ENCODE peak calls at places on chromosomes 1 and 21, in five cellular contexts. Y is prostate gland, F is IMR-90, O is vagina, Z is iris pigment epithelial cell. V is an unnamed sample.
A peak's percentile ranks its signal among the peaks of the same experiment; 100 is the strongest.

GRCh38 chr1:201471772-201472171 is 2.8 kb upstream of the PHLDA3 start:
- DNase-seq in Y (no peak), F (peak; percentile 79), O (no peak), Z (no peak), V (no peak)

GRCh38 chr1:240732390-240732789 is 120.4 kb upstream of the GREM2 start:
- DNase-seq in Y (no peak), F (peak; percentile 79), O (no peak), Z (peak; percentile 72), V (peak; percentile 89)

GRCh38 chr1:48069662-48070432 is 72.7 kb upstream of the TRABD2B start:
- DNase-seq in Y (peak; percentile 17), F (no peak), O (no peak), Z (no peak), V (no peak)

GRCh38 chr1:222288056-222288455 is 259.8 kb downstream of the HHIPL2 start:
- DNase-seq in Y (no peak), F (peak; percentile 45), O (no peak), Z (no peak), V (no peak)

GRCh38 chr1:219310181-219310728 is 136.6 kb downstream of the LYPLAL1 start:
- DNase-seq in Y (no peak), F (no peak), O (no peak), Z (peak; percentile 39), V (no peak)

GRCh38 chr1:46927249-46927835 is 13.9 kb downstream of the CYP4A11 start:
- DNase-seq in Y (no peak), F (no peak), O (no peak), Z (no peak), V (no peak)

GRCh38 chr1:38727629-38728175 is 131.9 kb downstream of the RRAGC start:
- DNase-seq in Y (no peak), F (no peak), O (no peak), Z (no peak), V (no peak)

GRCh38 chr1:56551691-56552090 is 27.7 kb downstream of the PLPP3 start:
- DNase-seq in Y (no peak), F (no peak), O (no peak), Z (no peak), V (peak; percentile 66)

GRCh38 chr21:45574081-45574501 is 31.9 kb upstream of the SLC19A1 start:
- DNase-seq in Y (no peak), F (no peak), O (no peak), Z (no peak), V (no peak)

GRCh38 chr1:167718926-167719691 is 2.7 kb upstream of the MPZL1 start:
- DNase-seq in Y (no peak), F (no peak), O (no peak), Z (no peak), V (no peak)

GRCh38 chr1:1006305-1007159 is 6.6 kb upstream of the HES4 start:
- DNase-seq in Y (no peak), F (no peak), O (no peak), Z (no peak), V (no peak)

GRCh38 chr1:15696956-15697521 is 12.9 kb downstream of the PLEKHM2 start:
- DNase-seq in Y (no peak), F (no peak), O (no peak), Z (no peak), V (no peak)

GRCh38 chr1:159091547-159092397 is 15.2 kb upstream of the AIM2 start:
- DNase-seq in Y (no peak), F (peak; percentile 86), O (no peak), Z (peak; percentile 86), V (no peak)

GRCh38 chr1:12087797-12088314 is 24.8 kb downstream of the TNFRSF8 start:
- DNase-seq in Y (no peak), F (no peak), O (no peak), Z (no peak), V (no peak)

GRCh38 chr1:6245869-6246496 is 2.0 kb downstream of the HES3 start:
- DNase-seq in Y (no peak), F (no peak), O (no peak), Z (peak; percentile 47), V (peak; percentile 97)

GRCh38 chr1:153597206-153597605 is 15.7 kb downstream of the S100A16 start:
- DNase-seq in Y (no peak), F (peak; percentile 86), O (no peak), Z (peak; percentile 76), V (no peak)

GRCh38 chr1:90614872-90615271 is 102.2 kb downstream of the BARHL2 start:
- DNase-seq in Y (no peak), F (no peak), O (no peak), Z (no peak), V (peak; percentile 46)

GRCh38 chr1:185574139-185574835 is 159.9 kb upstream of the HMCN1 start:
- DNase-seq in Y (no peak), F (no peak), O (no peak), Z (peak; percentile 14), V (no peak)

GRCh38 chr1:24904731-24905354 is 25.2 kb downstream of the RUNX3 start:
- DNase-seq in Y (no peak), F (no peak), O (no peak), Z (no peak), V (no peak)

GRCh38 chr21:17195965-17196364 is 316.9 kb upstream of the CXADR start:
- DNase-seq in Y (no peak), F (no peak), O (no peak), Z (no peak), V (no peak)

GRCh38 chr21:45555251-45555556 is 13.0 kb upstream of the SLC19A1 start:
- DNase-seq in Y (no peak), F (peak; percentile 30), O (no peak), Z (no peak), V (no peak)

GRCh38 chr21:34687065-34687464 is 18.3 kb downstream of the CLIC6 start:
- DNase-seq in Y (no peak), F (no peak), O (no peak), Z (no peak), V (no peak)

GRCh38 chr1:182146286-182146685 is 84.8 kb upstream of the ZNF648 start:
- DNase-seq in Y (peak; percentile 79), F (no peak), O (no peak), Z (no peak), V (no peak)

GRCh38 chr1:226816585-226816984 is 53.8 kb upstream of the PSEN2 start:
- DNase-seq in Y (no peak), F (peak; percentile 84), O (no peak), Z (peak; percentile 72), V (no peak)

GRCh38 chr1:175169305-175170018 is 23.1 kb downstream of the KIAA0040 start:
- DNase-seq in Y (no peak), F (no peak), O (no peak), Z (no peak), V (no peak)

GRCh38 chr1:24927886-24928630 is 2.0 kb downstream of the RUNX3 start:
- DNase-seq in Y (no peak), F (no peak), O (no peak), Z (no peak), V (peak; percentile 21)

GRCh38 chr1:94936861-94937620 is 10.1 kb upstream of the CNN3 start:
- DNase-seq in Y (no peak), F (peak; percentile 45), O (no peak), Z (peak; percentile 75), V (no peak)

GRCh38 chr1:3481836-3482589 is 27.5 kb downstream of the ARHGEF16 start:
- DNase-seq in Y (no peak), F (no peak), O (no peak), Z (peak; percentile 22), V (no peak)

GRCh38 chr1:174963547-174964125 is 36.1 kb upstream of the CACYBP start:
- DNase-seq in Y (peak; percentile 42), F (no peak), O (no peak), Z (no peak), V (peak; percentile 66)

V was measured in NCI-H82.